ENCODE peak calls at places on chromosomes 5 and 9, in nine cellular contexts. J is K562, F is fibroblast of lung, W is HCT116, U is MM.1S, C is PC-9, D is neural progenitor cell, N is GM23248, M is GM23338. P is an unnamed sample.

GRCh38 chr9:116193636-116194035 is 40.0 kb downstream of the PAPPA start:
- DNase-seq in D (no peak), C (no peak), J (no peak), F (peak; percentile 71), M (no peak), N (peak; percentile 92), W (no peak), U (no peak), P (no peak)

GRCh38 chr5:120803282-120803681 is 339.2 kb downstream of the PRR16 start:
- DNase-seq in D (no peak), J (no peak), F (peak; percentile 71), U (peak; percentile 34), W (peak; percentile 8), N (peak; percentile 63), M (peak; percentile 44), C (no peak), P (no peak)

GRCh38 chr5:76638466-76638865 is 15.3 kb upstream of the F2RL2 start:
- DNase-seq in C (no peak), W (no peak), J (no peak), U (peak; percentile 69), F (no peak), D (no peak), N (no peak), M (peak; percentile 19), P (no peak)

GRCh38 chr9:91905958-91906585 is 44.0 kb downstream of the ROR2 start:
- DNase-seq in M (no peak), J (peak; percentile 57), N (no peak), U (peak; percentile 95), F (no peak), W (no peak), D (no peak), C (peak; percentile 3), P (no peak)

GRCh38 chr5:170178814-170179213 is 54.0 kb upstream of the C5orf58 start:
- DNase-seq in C (no peak), U (no peak), F (no peak), N (no peak), W (no peak), M (no peak), D (no peak), J (no peak), P (no peak)

GRCh38 chr9:110125207-110125751 is 82.7 kb downstream of the C9orf152 start:
- DNase-seq in N (peak; percentile 90), W (no peak), C (no peak), J (no peak), U (no peak), M (peak; percentile 88), F (peak; percentile 99), D (peak; percentile 94), P (peak; percentile 95)

GRCh38 chr9:33346564-33346963 is 55.8 kb downstream of the AQP7 start:
- DNase-seq in J (no peak), D (no peak), U (no peak), W (no peak), F (no peak), M (no peak), N (peak; percentile 48), C (no peak), P (no peak)

GRCh38 chr5:93572773-93573626 is 8.0 kb downstream of the NR2F1-AS1 start:
- DNase-seq in W (no peak), N (peak; percentile 47), M (peak; percentile 78), U (no peak), C (no peak), F (peak; percentile 64), D (peak; percentile 92), J (no peak), P (no peak)

GRCh38 chr5:761206-761771 is 23.2 kb downstream of the ZDHHC11B start:
- DNase-seq in N (no peak), F (no peak), U (no peak), M (no peak), J (no peak), C (no peak), W (no peak), D (no peak), P (peak; percentile 5)

GRCh38 chr5:126233256-126233655 is 190.0 kb upstream of the GRAMD2B start:
- DNase-seq in J (no peak), M (no peak), U (no peak), W (no peak), N (no peak), C (no peak), F (peak; percentile 6), D (no peak), P (no peak)

GRCh38 chr9:115327441-115328122 is 209.6 kb upstream of the TNC start:
- DNase-seq in U (no peak), F (no peak), D (no peak), N (peak; percentile 62), J (no peak), M (no peak), W (no peak), C (no peak), P (no peak)

GRCh38 chr5:95853490-95853889 is 31.0 kb upstream of the GLRX start:
- DNase-seq in D (no peak), M (no peak), W (no peak), J (no peak), F (no peak), N (no peak), C (no peak), U (no peak), P (no peak)

GRCh38 chr5:65816729-65817128 is 94.7 kb downstream of the NLN start:
- DNase-seq in W (no peak), M (no peak), C (no peak), D (no peak), N (no peak), U (no peak), J (no peak), F (no peak), P (no peak)

GRCh38 chr5:50365615-50366251 is 75.4 kb downstream of the EMB start:
- DNase-seq in F (no peak), D (no peak), J (no peak), W (no peak), U (no peak), M (no peak), C (no peak), N (no peak), P (no peak)

GRCh38 chr5:179337227-179338122 is 7.8 kb downstream of the ADAMTS2 start:
- DNase-seq in W (no peak), U (no peak), J (no peak), M (no peak), C (no peak), D (no peak), F (no peak), N (no peak), P (no peak)

GRCh38 chr5:179339996-179340395 is 5.3 kb downstream of the ADAMTS2 start:
- DNase-seq in F (no peak), D (no peak), W (no peak), U (no peak), M (no peak), C (no peak), J (no peak), N (no peak), P (no peak)

GRCh38 chr5:179336871-179337165 is 8.4 kb downstream of the ADAMTS2 start:
- DNase-seq in D (no peak), F (no peak), J (no peak), M (no peak), N (no peak), C (no peak), U (no peak), W (no peak), P (no peak)

GRCh38 chr5:179339081-179339480 is 6.2 kb downstream of the ADAMTS2 start:
- DNase-seq in J (no peak), F (no peak), C (no peak), W (no peak), U (no peak), N (no peak), M (no peak), D (no peak), P (no peak)

GRCh38 chr5:179338123-179338676 is 7.1 kb downstream of the ADAMTS2 start:
- DNase-seq in N (no peak), U (no peak), J (no peak), D (no peak), C (no peak), F (no peak), M (no peak), W (no peak), P (no peak)
- H4K20me1 ChIP-seq in N (no peaks in the 10 kb centered on the region), U (no peaks in the 10 kb centered on the region), J (peaks cover 10% of the 10 kb centered on the region), D (peaks cover 11% of the 10 kb centered on the region), C (no peaks in the 10 kb centered on the region), F (no peaks in the 10 kb centered on the region), M (peaks cover 2% of the 10 kb centered on the region), W (no peaks in the 10 kb centered on the region), P (peaks cover 32% of the 10 kb centered on the region)

GRCh38 chr9:38059233-38059936 is 9.6 kb downstream of the SHB start:
- DNase-seq in U (no peak), J (no peak), C (no peak), D (no peak), F (no peak), M (no peak), W (no peak), N (peak; percentile 41), P (no peak)
- H3K27ac ChIP-seq in U (no peak overlapping the region), J (no peak overlapping the region), C (no peak overlapping the region), D (no peak overlapping the region), F (no peak overlapping the region), M (no peak overlapping the region), W (no peak overlapping the region), N (no peak overlapping the region), P (peak overlapping the region; percentile 31)

GRCh38 chr9:134547161-134548100 is 94.2 kb upstream of the COL5A1 start:
- DNase-seq in D (no peak), W (no peak), C (no peak), J (no peak), U (no peak), N (no peak), F (no peak), M (no peak), P (no peak)
- TF ChIP-seq EZH2 in D (no peak), W (no peak), C (no peak), J (no peak), U (no peak), N (no peak), F (no peak), M (no peak), P (no peak)

GRCh38 chr5:16934669-16935068 is 1.4 kb downstream of the MYO10 start:
- DNase-seq in U (no peak), M (peak; percentile 17), D (peak; percentile 23), F (peak; percentile 64), C (no peak), N (peak; percentile 61), W (no peak), J (no peak), P (no peak)

GRCh38 chr5:16934123-16934522 is 2.0 kb downstream of the MYO10 start:
- DNase-seq in J (peak; percentile 80), C (peak; percentile 92), F (peak; percentile 82), D (peak; percentile 94), W (peak; percentile 63), U (no peak), N (peak; percentile 87), M (peak; percentile 92), P (peak; percentile 87)

GRCh38 chr5:16931334-16932110 is 4.6 kb downstream of the MYO10 start:
- DNase-seq in W (no peak), D (no peak), C (peak; percentile 37), N (no peak), J (no peak), F (peak; percentile 29), M (no peak), U (no peak), P (no peak)

GRCh38 chr5:16932401-16932800 is 3.7 kb downstream of the MYO10 start:
- DNase-seq in M (no peak), U (no peak), W (no peak), F (no peak), C (no peak), J (no peak), D (no peak), N (no peak), P (no peak)

DNA sequence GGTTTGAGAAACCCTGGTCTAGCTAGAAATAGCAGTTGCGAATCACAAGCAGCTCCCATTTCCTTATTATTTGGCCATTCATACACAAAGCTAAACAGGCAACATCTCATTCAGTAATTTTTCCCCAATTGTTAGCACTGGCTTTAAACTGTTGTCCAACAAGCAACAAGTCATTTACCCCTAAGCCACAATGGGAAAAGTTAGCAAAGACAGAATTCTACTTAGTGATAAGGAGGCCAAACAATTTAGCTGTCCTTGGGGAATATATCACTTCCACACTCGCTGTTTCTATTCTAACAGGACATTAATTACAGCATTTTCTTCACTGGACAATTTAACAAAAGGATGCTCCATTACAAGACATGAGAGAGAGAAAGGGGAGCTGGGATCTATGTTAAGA is 2.8 kb downstream of the MYO10 start:
- DNase-seq in W (no peak), N (peak; percentile 32), F (no peak), M (no peak), J (no peak), C (no peak), U (no peak), D (no peak), P (no peak)
- H4K20me1 ChIP-seq in W (peaks cover 8% of the 10 kb centered on the region), N (peaks cover 9% of the 10 kb centered on the region), F (no peaks in the 10 kb centered on the region), M (peaks cover 34% of the 10 kb centered on the region), J (no peaks in the 10 kb centered on the region), C (peaks cover 6% of the 10 kb centered on the region), U (no peaks in the 10 kb centered on the region), D (peaks cover 64% of the 10 kb centered on the region), P (peaks cover 39% of the 10 kb centered on the region)